ENCODE peak calls at places on chromosome 6, in eight cellular contexts. One of them, this sample, is unnamed.

GRCh38 chr6:52834481-52834880 is 6.1 kb downstream of the GSTA5 start:
- DNase-seq in endodermal cell: no peak
- DNase-seq in HEK293T: no peak
- DNase-seq in COR-L47: no peak
- DNase-seq in stimulated activated CD4-positive, alpha-beta T cell treated with anti-CD3 and anti-CD28 coated beads, Interleukin-4, amount 100 ng/mL, for 1 hour: no peak
- DNase-seq in mucosa of gallbladder: no peak
- DNase-seq in heart left ventricle: no peak
- DNase-seq in SHP77: no peak
- DNase-seq in this sample: no peak

GRCh38 chr6:1067346-1067745 is 244.6 kb upstream of the FOXQ1 start:
- DNase-seq in heart left ventricle: no peak
- DNase-seq in HEK293T: no peak
- DNase-seq in stimulated activated CD4-positive, alpha-beta T cell treated with anti-CD3 and anti-CD28 coated beads, Interleukin-4, amount 100 ng/mL, for 1 hour: no peak
- DNase-seq in mucosa of gallbladder: no peak
- DNase-seq in endodermal cell: no peak
- DNase-seq in COR-L47: no peak
- DNase-seq in SHP77: no peak
- DNase-seq in this sample: no peak

GRCh38 chr6:130758818-130759217 is 68.4 kb upstream of the SMLR1 start:
- DNase-seq in COR-L47: no peak
- DNase-seq in stimulated activated CD4-positive, alpha-beta T cell treated with anti-CD3 and anti-CD28 coated beads, Interleukin-4, amount 100 ng/mL, for 1 hour: no peak
- DNase-seq in mucosa of gallbladder: no peak
- DNase-seq in endodermal cell: no peak
- DNase-seq in heart left ventricle: no peak
- DNase-seq in HEK293T: no peak
- DNase-seq in SHP77: no peak
- DNase-seq in this sample: no peak

GRCh38 chr6:84450018-84450417 is 222.6 kb upstream of the CEP162 start:
- DNase-seq in stimulated activated CD4-positive, alpha-beta T cell treated with anti-CD3 and anti-CD28 coated beads, Interleukin-4, amount 100 ng/mL, for 1 hour: no peak
- DNase-seq in HEK293T: no peak
- DNase-seq in COR-L47: no peak
- DNase-seq in mucosa of gallbladder: no peak
- DNase-seq in endodermal cell: no peak
- DNase-seq in heart left ventricle: no peak
- DNase-seq in SHP77: no peak
- DNase-seq in this sample: no peak

GRCh38 chr6:36197739-36198221 is 1.2 kb downstream of the BRPF3 start:
- DNase-seq in endodermal cell: no peak
- DNase-seq in COR-L47: peak
- DNase-seq in heart left ventricle: no peak
- DNase-seq in SHP77: no peak
- DNase-seq in stimulated activated CD4-positive, alpha-beta T cell treated with anti-CD3 and anti-CD28 coated beads, Interleukin-4, amount 100 ng/mL, for 1 hour: no peak
- DNase-seq in mucosa of gallbladder: no peak
- DNase-seq in HEK293T: no peak
- DNase-seq in this sample: no peak

GRCh38 chr6:33777716-33778474 is 11.0 kb downstream of the LEMD2 start:
- DNase-seq in HEK293T: no peak
- DNase-seq in heart left ventricle: no peak
- DNase-seq in stimulated activated CD4-positive, alpha-beta T cell treated with anti-CD3 and anti-CD28 coated beads, Interleukin-4, amount 100 ng/mL, for 1 hour: no peak
- DNase-seq in mucosa of gallbladder: no peak
- DNase-seq in SHP77: no peak
- DNase-seq in endodermal cell: no peak
- DNase-seq in COR-L47: no peak
- DNase-seq in this sample: no peak

GRCh38 chr6:135299256-135299655 is 118.1 kb downstream of the MYB start:
- DNase-seq in endodermal cell: no peak
- DNase-seq in stimulated activated CD4-positive, alpha-beta T cell treated with anti-CD3 and anti-CD28 coated beads, Interleukin-4, amount 100 ng/mL, for 1 hour: no peak
- DNase-seq in HEK293T: no peak
- DNase-seq in COR-L47: no peak
- DNase-seq in heart left ventricle: no peak
- DNase-seq in mucosa of gallbladder: no peak
- DNase-seq in SHP77: no peak
- DNase-seq in this sample: peak

GRCh38 chr6:84094050-84094435 is 60.5 kb downstream of the MRAP2 start:
- DNase-seq in heart left ventricle: no peak
- DNase-seq in SHP77: no peak
- DNase-seq in mucosa of gallbladder: no peak
- DNase-seq in endodermal cell: no peak
- DNase-seq in COR-L47: no peak
- DNase-seq in HEK293T: no peak
- DNase-seq in stimulated activated CD4-positive, alpha-beta T cell treated with anti-CD3 and anti-CD28 coated beads, Interleukin-4, amount 100 ng/mL, for 1 hour: no peak
- DNase-seq in this sample: no peak

GRCh38 chr6:32970413-32971244 is 2.2 kb downstream of the BRD2 start:
- DNase-seq in heart left ventricle: peak
- DNase-seq in endodermal cell: peak
- DNase-seq in HEK293T: no peak
- DNase-seq in stimulated activated CD4-positive, alpha-beta T cell treated with anti-CD3 and anti-CD28 coated beads, Interleukin-4, amount 100 ng/mL, for 1 hour: peak
- DNase-seq in COR-L47: peak
- DNase-seq in mucosa of gallbladder: peak
- DNase-seq in SHP77: peak
- DNase-seq in this sample: peak

GRCh38 chr6:168390746-168391400 is 50.1 kb upstream of the SMOC2 start:
- DNase-seq in stimulated activated CD4-positive, alpha-beta T cell treated with anti-CD3 and anti-CD28 coated beads, Interleukin-4, amount 100 ng/mL, for 1 hour: no peak
- DNase-seq in endodermal cell: no peak
- DNase-seq in mucosa of gallbladder: no peak
- DNase-seq in COR-L47: no peak
- DNase-seq in SHP77: no peak
- DNase-seq in heart left ventricle: no peak
- DNase-seq in HEK293T: no peak
- DNase-seq in this sample: no peak

GRCh38 chr6:79040083-79040482 is 38.0 kb downstream of the PHIP start:
- DNase-seq in endodermal cell: no peak
- DNase-seq in heart left ventricle: no peak
- DNase-seq in mucosa of gallbladder: no peak
- DNase-seq in HEK293T: no peak
- DNase-seq in stimulated activated CD4-positive, alpha-beta T cell treated with anti-CD3 and anti-CD28 coated beads, Interleukin-4, amount 100 ng/mL, for 1 hour: no peak
- DNase-seq in COR-L47: no peak
- DNase-seq in SHP77: no peak
- DNase-seq in this sample: no peak

GRCh38 chr6:18327621-18328548 is 59.3 kb upstream of the RNF144B start:
- DNase-seq in mucosa of gallbladder: no peak
- DNase-seq in heart left ventricle: no peak
- DNase-seq in COR-L47: no peak
- DNase-seq in stimulated activated CD4-positive, alpha-beta T cell treated with anti-CD3 and anti-CD28 coated beads, Interleukin-4, amount 100 ng/mL, for 1 hour: no peak
- DNase-seq in HEK293T: no peak
- DNase-seq in SHP77: peak
- DNase-seq in endodermal cell: peak
- DNase-seq in this sample: no peak

GRCh38 chr6:1569377-1569776 is 40.3 kb upstream of the FOXC1 start:
- DNase-seq in COR-L47: no peak
- DNase-seq in mucosa of gallbladder: no peak
- DNase-seq in heart left ventricle: no peak
- DNase-seq in stimulated activated CD4-positive, alpha-beta T cell treated with anti-CD3 and anti-CD28 coated beads, Interleukin-4, amount 100 ng/mL, for 1 hour: no peak
- DNase-seq in SHP77: no peak
- DNase-seq in endodermal cell: no peak
- DNase-seq in HEK293T: no peak
- DNase-seq in this sample: no peak

GRCh38 chr6:63458480-63459115 is 113.7 kb upstream of the LOC128125822 start:
- DNase-seq in mucosa of gallbladder: no peak
- DNase-seq in endodermal cell: no peak
- DNase-seq in heart left ventricle: no peak
- DNase-seq in stimulated activated CD4-positive, alpha-beta T cell treated with anti-CD3 and anti-CD28 coated beads, Interleukin-4, amount 100 ng/mL, for 1 hour: no peak
- DNase-seq in HEK293T: no peak
- DNase-seq in SHP77: no peak
- DNase-seq in COR-L47: no peak
- DNase-seq in this sample: no peak

GRCh38 chr6:138036111-138036510 is 71.1 kb downstream of the PERP start:
- DNase-seq in COR-L47: no peak
- DNase-seq in SHP77: no peak
- DNase-seq in stimulated activated CD4-positive, alpha-beta T cell treated with anti-CD3 and anti-CD28 coated beads, Interleukin-4, amount 100 ng/mL, for 1 hour: no peak
- DNase-seq in HEK293T: no peak
- DNase-seq in mucosa of gallbladder: peak
- DNase-seq in heart left ventricle: no peak
- DNase-seq in endodermal cell: peak
- DNase-seq in this sample: no peak

GRCh38 chr6:113701552-113702254 is 155.4 kb upstream of the MARCKS start:
- DNase-seq in mucosa of gallbladder: no peak
- DNase-seq in COR-L47: no peak
- DNase-seq in HEK293T: no peak
- DNase-seq in SHP77: no peak
- DNase-seq in stimulated activated CD4-positive, alpha-beta T cell treated with anti-CD3 and anti-CD28 coated beads, Interleukin-4, amount 100 ng/mL, for 1 hour: no peak
- DNase-seq in endodermal cell: no peak
- DNase-seq in heart left ventricle: no peak
- DNase-seq in this sample: peak

GRCh38 chr6:18323935-18324707 is 59.8 kb upstream of the DEK start:
- DNase-seq in SHP77: peak
- DNase-seq in HEK293T: peak
- DNase-seq in COR-L47: peak
- DNase-seq in stimulated activated CD4-positive, alpha-beta T cell treated with anti-CD3 and anti-CD28 coated beads, Interleukin-4, amount 100 ng/mL, for 1 hour: no peak
- DNase-seq in endodermal cell: no peak
- DNase-seq in heart left ventricle: no peak
- DNase-seq in mucosa of gallbladder: no peak
- DNase-seq in this sample: peak

GRCh38 chr6:20400476-20401402 is 940 bp upstream of the E2F3 start:
- DNase-seq in mucosa of gallbladder: peak
- DNase-seq in endodermal cell: no peak
- DNase-seq in SHP77: peak
- DNase-seq in heart left ventricle: peak
- DNase-seq in stimulated activated CD4-positive, alpha-beta T cell treated with anti-CD3 and anti-CD28 coated beads, Interleukin-4, amount 100 ng/mL, for 1 hour: peak
- DNase-seq in HEK293T: peak
- DNase-seq in COR-L47: peak
- DNase-seq in this sample: peak

GRCh38 chr6:11212625-11213024 is 19.8 kb downstream of the NEDD9 start:
- DNase-seq in heart left ventricle: peak
- DNase-seq in stimulated activated CD4-positive, alpha-beta T cell treated with anti-CD3 and anti-CD28 coated beads, Interleukin-4, amount 100 ng/mL, for 1 hour: no peak
- DNase-seq in HEK293T: no peak
- DNase-seq in COR-L47: no peak
- DNase-seq in mucosa of gallbladder: no peak
- DNase-seq in endodermal cell: no peak
- DNase-seq in SHP77: no peak
- DNase-seq in this sample: no peak

GRCh38 chr6:1313364-1313754 is 1.5 kb downstream of the FOXQ1 start:
- DNase-seq in stimulated activated CD4-positive, alpha-beta T cell treated with anti-CD3 and anti-CD28 coated beads, Interleukin-4, amount 100 ng/mL, for 1 hour: no peak
- DNase-seq in HEK293T: peak
- DNase-seq in heart left ventricle: no peak
- DNase-seq in endodermal cell: no peak
- DNase-seq in COR-L47: no peak
- DNase-seq in mucosa of gallbladder: no peak
- DNase-seq in SHP77: no peak
- DNase-seq in this sample: no peak

GRCh38 chr6:43846556-43846955 is 76.5 kb downstream of the VEGFA start:
- DNase-seq in endodermal cell: no peak
- DNase-seq in SHP77: no peak
- DNase-seq in mucosa of gallbladder: no peak
- DNase-seq in COR-L47: no peak
- DNase-seq in stimulated activated CD4-positive, alpha-beta T cell treated with anti-CD3 and anti-CD28 coated beads, Interleukin-4, amount 100 ng/mL, for 1 hour: no peak
- DNase-seq in HEK293T: no peak
- DNase-seq in heart left ventricle: no peak
- DNase-seq in this sample: no peak

GRCh38 chr6:143583542-143584330 is 72.2 kb upstream of the FUCA2 start:
- DNase-seq in HEK293T: no peak
- DNase-seq in heart left ventricle: no peak
- DNase-seq in SHP77: no peak
- DNase-seq in stimulated activated CD4-positive, alpha-beta T cell treated with anti-CD3 and anti-CD28 coated beads, Interleukin-4, amount 100 ng/mL, for 1 hour: no peak
- DNase-seq in COR-L47: no peak
- DNase-seq in endodermal cell: no peak
- DNase-seq in mucosa of gallbladder: no peak
- DNase-seq in this sample: no peak

GRCh38 chr6:33192105-33192646 is at the start of gene COL11A2:
- DNase-seq in mucosa of gallbladder: no peak
- DNase-seq in endodermal cell: peak
- DNase-seq in COR-L47: no peak
- DNase-seq in heart left ventricle: no peak
- DNase-seq in stimulated activated CD4-positive, alpha-beta T cell treated with anti-CD3 and anti-CD28 coated beads, Interleukin-4, amount 100 ng/mL, for 1 hour: peak
- DNase-seq in HEK293T: no peak
- DNase-seq in SHP77: no peak
- DNase-seq in this sample: no peak

GRCh38 chr6:119739776-119740175 is 390.2 kb upstream of the MAN1A1 start:
- DNase-seq in HEK293T: no peak
- DNase-seq in COR-L47: no peak
- DNase-seq in mucosa of gallbladder: no peak
- DNase-seq in SHP77: no peak
- DNase-seq in heart left ventricle: no peak
- DNase-seq in endodermal cell: no peak
- DNase-seq in stimulated activated CD4-positive, alpha-beta T cell treated with anti-CD3 and anti-CD28 coated beads, Interleukin-4, amount 100 ng/mL, for 1 hour: no peak
- DNase-seq in this sample: no peak

GRCh38 chr6:73798592-73798991 is 102.6 kb downstream of the CD109 start:
- DNase-seq in HEK293T: peak
- DNase-seq in endodermal cell: peak
- DNase-seq in heart left ventricle: no peak
- DNase-seq in COR-L47: no peak
- DNase-seq in stimulated activated CD4-positive, alpha-beta T cell treated with anti-CD3 and anti-CD28 coated beads, Interleukin-4, amount 100 ng/mL, for 1 hour: no peak
- DNase-seq in mucosa of gallbladder: no peak
- DNase-seq in SHP77: no peak
- DNase-seq in this sample: peak

GRCh38 chr6:98117072-98117471 is 717.3 kb upstream of the POU3F2 start:
- DNase-seq in mucosa of gallbladder: no peak
- DNase-seq in COR-L47: no peak
- DNase-seq in stimulated activated CD4-positive, alpha-beta T cell treated with anti-CD3 and anti-CD28 coated beads, Interleukin-4, amount 100 ng/mL, for 1 hour: no peak
- DNase-seq in SHP77: no peak
- DNase-seq in endodermal cell: no peak
- DNase-seq in heart left ventricle: no peak
- DNase-seq in HEK293T: no peak
- DNase-seq in this sample: no peak

GRCh38 chr6:18019539-18020534 is 32.4 kb upstream of the KIF13A start:
- DNase-seq in SHP77: no peak
- DNase-seq in HEK293T: no peak
- DNase-seq in COR-L47: no peak
- DNase-seq in mucosa of gallbladder: no peak
- DNase-seq in heart left ventricle: no peak
- DNase-seq in stimulated activated CD4-positive, alpha-beta T cell treated with anti-CD3 and anti-CD28 coated beads, Interleukin-4, amount 100 ng/mL, for 1 hour: no peak
- DNase-seq in endodermal cell: peak
- DNase-seq in this sample: no peak

GRCh38 chr6:168314948-168315347 is 4.6 kb downstream of the DACT2 start:
- DNase-seq in endodermal cell: peak
- DNase-seq in SHP77: no peak
- DNase-seq in HEK293T: no peak
- DNase-seq in mucosa of gallbladder: peak
- DNase-seq in stimulated activated CD4-positive, alpha-beta T cell treated with anti-CD3 and anti-CD28 coated beads, Interleukin-4, amount 100 ng/mL, for 1 hour: no peak
- DNase-seq in heart left ventricle: no peak
- DNase-seq in COR-L47: no peak
- DNase-seq in this sample: no peak